ENCODE peak calls at places on chromosomes 5 and 9, in nine cellular contexts. M is tibial nerve, Q is colonic mucosa, T is stomach, J is omental fat pad, N is foreskin fibroblast, R is uterus, E is cardiac muscle cell, G is heart right ventricle. Y is an unnamed sample.

GRCh38 chr9:81686614-81687520 is 2.5 kb downstream of the TLE1 start:
- DNase-seq in M (peak), Q (peak), T (peak), J (peak), N (peak), R (peak), E (peak), G (peak), Y (peak)

GRCh38 chr9:73073337-73074175 is 78.1 kb upstream of the ANXA1 start:
- DNase-seq in M (no peak), Q (no peak), T (no peak), J (no peak), N (peak), R (no peak), E (no peak), G (no peak), Y (no peak)

GRCh38 chr5:137022043-137022442 is 477.1 kb downstream of the SPOCK1 start:
- DNase-seq in M (no peak), Q (no peak), T (no peak), J (no peak), N (no peak), R (peak), E (no peak), G (peak), Y (no peak)

GRCh38 chr9:109789582-109790360 is 9.8 kb downstream of the PALM2AKAP2 start:
- DNase-seq in M (no peak), Q (no peak), T (no peak), J (no peak), N (no peak), R (no peak), E (no peak), G (no peak), Y (no peak)

GRCh38 chr9:106482733-106483132 is 380.2 kb upstream of the ZNF462 start:
- DNase-seq in M (no peak), Q (no peak), T (no peak), J (no peak), N (peak), R (no peak), E (no peak), G (no peak), Y (no peak)

GRCh38 chr9:92276223-92277007 is 17.1 kb downstream of the IARS1 start:
- DNase-seq in M (no peak), Q (no peak), T (no peak), J (no peak), N (peak), R (no peak), E (no peak), G (no peak), Y (no peak)

GRCh38 chr5:53118879-53119278 is 9.3 kb upstream of the MOCS2 start:
- DNase-seq in M (no peak), Q (no peak), T (no peak), J (no peak), N (no peak), R (no peak), E (no peak), G (no peak), Y (no peak)

GRCh38 chr9:124716795-124717194 is 54.3 kb downstream of the NR6A1 start:
- DNase-seq in M (no peak), Q (no peak), T (no peak), J (no peak), N (peak), R (no peak), E (no peak), G (no peak), Y (no peak)

GRCh38 chr9:138074516-138074915 is 196.9 kb downstream of the CACNA1B start:
- DNase-seq in M (no peak), Q (no peak), T (peak), J (no peak), N (no peak), R (peak), E (no peak), G (no peak), Y (no peak)

GRCh38 chr5:98364549-98364948 is 408.9 kb upstream of the RGMB start:
- DNase-seq in M (no peak), Q (no peak), T (no peak), J (no peak), N (no peak), R (no peak), E (no peak), G (no peak), Y (no peak)

GRCh38 chr5:112419050-112419595 is at the start of gene EPB41L4A:
- DNase-seq in M (no peak), Q (peak), T (peak), J (no peak), N (peak), R (peak), E (peak), G (peak), Y (peak)

GRCh38 chr9:2157277-2158105 is 142.3 kb downstream of the SMARCA2 start:
- DNase-seq in M (no peak), Q (peak), T (peak), J (no peak), N (peak), R (peak), E (no peak), G (no peak), Y (no peak)

GRCh38 chr9:33818167-33818831 is 1.3 kb downstream of the UBE2R2 start:
- DNase-seq in M (no peak), Q (peak), T (peak), J (no peak), N (peak), R (peak), E (no peak), G (no peak), Y (no peak)

GRCh38 chr5:32420506-32420905 is 24.0 kb downstream of the ZFR start:
- DNase-seq in M (no peak), Q (no peak), T (no peak), J (no peak), N (peak), R (no peak), E (no peak), G (no peak), Y (no peak)

GRCh38 chr5:1028481-1029269 is 20.1 kb downstream of the NKD2 start:
- DNase-seq in M (no peak), Q (no peak), T (no peak), J (no peak), N (no peak), R (no peak), E (no peak), G (no peak), Y (no peak)

GRCh38 chr9:33151007-33151557 is 16.1 kb downstream of the B4GALT1 start:
- DNase-seq in M (no peak), Q (peak), T (no peak), J (no peak), N (peak), R (peak), E (peak), G (peak), Y (no peak)

GRCh38 chr5:169431386-169431785 is 130.4 kb upstream of the SLIT3 start:
- DNase-seq in M (no peak), Q (no peak), T (no peak), J (no peak), N (peak), R (no peak), E (no peak), G (no peak), Y (no peak)

GRCh38 chr5:120314201-120314600 is 149.9 kb upstream of the PRR16 start:
- DNase-seq in M (no peak), Q (no peak), T (no peak), J (no peak), N (peak), R (no peak), E (no peak), G (no peak), Y (no peak)

GRCh38 chr5:137312060-137312459 is 187.1 kb downstream of the SPOCK1 start:
- DNase-seq in M (no peak), Q (no peak), T (no peak), J (no peak), N (no peak), R (no peak), E (no peak), G (no peak), Y (no peak)

GRCh38 chr9:135123735-135124134 is 36.3 kb downstream of the OLFM1 start:
- DNase-seq in M (no peak), Q (no peak), T (no peak), J (no peak), N (no peak), R (no peak), E (peak), G (no peak), Y (no peak)

DNA sequence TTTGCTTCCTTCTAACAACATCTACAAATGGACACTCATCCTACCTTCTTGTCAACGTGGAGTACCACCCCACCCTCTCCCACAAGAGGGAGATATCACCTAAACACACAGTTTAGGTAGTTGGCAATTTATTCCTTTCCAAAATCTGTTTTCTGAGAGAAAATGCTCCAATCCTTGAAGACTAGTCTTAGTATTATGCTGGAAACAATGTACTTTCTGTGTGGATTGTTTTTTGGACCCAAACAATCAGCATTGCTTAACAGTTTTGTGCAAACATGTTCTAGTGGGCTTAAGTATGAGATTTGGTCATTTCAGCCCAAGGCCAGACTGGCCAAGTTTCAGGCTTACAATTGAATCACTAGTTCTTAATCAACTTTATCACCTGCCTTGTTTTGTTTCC is 359.1 kb downstream of the ARHGEF28 start:
- DNase-seq in M (no peak), Q (no peak), T (no peak), J (no peak), N (peak), R (no peak), E (no peak), G (no peak), Y (no peak)
- TF ChIP-seq CTCF in M (no peak), Q (no peak), T (no peak), J (no peak), N (peak), R (peak), E (peak), G (peak), Y (peak)

GRCh38 chr5:142327111-142327842 is 2.5 kb upstream of the SPRY4 start:
- DNase-seq in M (no peak), Q (no peak), T (no peak), J (no peak), N (peak), R (no peak), E (no peak), G (no peak), Y (no peak)
- TF ChIP-seq CTCF in M (no peak), Q (no peak), T (no peak), J (no peak), N (peak), R (no peak), E (no peak), G (no peak), Y (no peak)

GRCh38 chr5:179530069-179530998 is 20.0 kb upstream of the RUFY1 start:
- DNase-seq in M (no peak), Q (peak), T (peak), J (no peak), N (peak), R (peak), E (peak), G (peak), Y (peak)
- TF ChIP-seq CTCF in M (no peak), Q (no peak), T (no peak), J (no peak), N (peak), R (peak), E (peak), G (peak), Y (no peak)

DNA sequence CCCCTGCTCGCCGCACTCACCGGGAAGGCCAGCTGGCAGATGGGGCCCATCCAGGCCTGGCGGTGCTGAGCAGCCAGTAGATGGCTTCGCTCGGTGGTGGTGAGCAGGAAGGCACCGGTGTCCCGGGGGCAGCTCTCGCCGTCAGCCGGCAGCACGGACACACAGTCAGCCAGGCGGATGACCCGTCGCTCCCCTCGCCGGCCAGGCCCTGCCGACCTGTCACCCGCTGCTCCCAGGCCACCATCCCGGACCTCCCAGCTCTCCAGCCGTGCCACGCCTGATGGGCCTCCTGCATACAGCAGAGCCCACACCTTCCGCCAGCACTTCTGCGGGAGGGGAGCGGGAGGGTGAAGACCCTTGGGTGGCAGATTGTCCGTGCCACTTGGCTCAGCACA is 1.4 kb downstream of the DOK3 start:
- DNase-seq in M (no peak), Q (no peak), T (no peak), J (no peak), N (no peak), R (no peak), E (no peak), G (no peak), Y (no peak)
- TF ChIP-seq CTCF in M (no peak), Q (no peak), T (no peak), J (no peak), N (no peak), R (no peak), E (no peak), G (no peak), Y (no peak)

GRCh38 chr9:136949239-136949816 is 2.7 kb upstream of the LCN12 start:
- DNase-seq in M (no peak), Q (no peak), T (no peak), J (no peak), N (no peak), R (no peak), E (no peak), G (no peak), Y (no peak)

GRCh38 chr9:136950656-136951030 is 1.4 kb upstream of the LCN12 start:
- DNase-seq in M (no peak), Q (no peak), T (no peak), J (no peak), N (no peak), R (no peak), E (no peak), G (no peak), Y (no peak)

GRCh38 chr9:136947955-136948510 is 3.0 kb downstream of the C8G start:
- DNase-seq in M (no peak), Q (peak), T (peak), J (no peak), N (peak), R (no peak), E (peak), G (peak), Y (no peak)

GRCh38 chr9:136951541-136952353 is at the start of gene LCN12:
- DNase-seq in M (no peak), Q (no peak), T (no peak), J (no peak), N (no peak), R (no peak), E (no peak), G (no peak), Y (no peak)

GRCh38 chr9:136949817-136950655 is 2.0 kb upstream of the LCN12 start:
- DNase-seq in M (peak), Q (peak), T (peak), J (peak), N (peak), R (peak), E (peak), G (peak), Y (peak)
- TF ChIP-seq CTCF in M (no peak), Q (no peak), T (no peak), J (no peak), N (no peak), R (peak), E (no peak), G (peak), Y (no peak)

GRCh38 chr9:85510830-85511504 is 230.8 kb downstream of the AGTPBP1 start:
- DNase-seq in M (no peak), Q (no peak), T (no peak), J (no peak), N (peak), R (no peak), E (no peak), G (no peak), Y (no peak)

GRCh38 chr9:85511746-85512145 is 230.0 kb downstream of the AGTPBP1 start:
- DNase-seq in M (no peak), Q (no peak), T (no peak), J (no peak), N (no peak), R (no peak), E (no peak), G (no peak), Y (no peak)

GRCh38 chr9:85502815-85503643 is 238.7 kb downstream of the AGTPBP1 start:
- DNase-seq in M (no peak), Q (no peak), T (no peak), J (no peak), N (no peak), R (no peak), E (no peak), G (no peak), Y (no peak)

GRCh38 chr9:85505612-85506011 is 236.1 kb downstream of the AGTPBP1 start:
- DNase-seq in M (no peak), Q (no peak), T (no peak), J (no peak), N (no peak), R (no peak), E (no peak), G (no peak), Y (no peak)

GRCh38 chr9:85508616-85509015 is 233.1 kb downstream of the AGTPBP1 start:
- DNase-seq in M (no peak), Q (no peak), T (no peak), J (no peak), N (no peak), R (no peak), E (no peak), G (no peak), Y (no peak)
- TF ChIP-seq CTCF in M (no peak), Q (no peak), T (no peak), J (no peak), N (no peak), R (no peak), E (no peak), G (peak), Y (no peak)

Y was measured in mesothelial cell of epicardium.